ENCODE peak calls at places on chromosome 22, in nine cellular contexts. C is gastrocnemius medialis, X is heart left ventricle, G is transverse colon, M is A549, P is K562, B is breast epithelium, K is IMR-90, L is prostate gland. H is an unnamed sample.

GRCh38 chr22:20089977-20090729 is 10.1 kb downstream of the DGCR8 start:
- DNase-seq in C (no peak), X (peak; percentile 7), G (no peak), M (no peak), P (no peak), B (no peak), K (peak; percentile 77), L (no peak), H (no peak)

GRCh38 chr22:32619614-32620426 is 145.2 kb downstream of the FBXO7 start:
- DNase-seq in C (peak; percentile 77), X (peak; percentile 86), G (no peak), M (peak; percentile 25), P (no peak), B (no peak), K (peak; percentile 89), L (no peak), H (peak; percentile 54)

GRCh38 chr22:35191412-35191811 is 65.9 kb upstream of the HMGXB4 start:
- DNase-seq in C (no peak), X (no peak), G (no peak), M (peak; percentile 26), P (no peak), B (no peak), K (peak; percentile 3), L (peak; percentile 86), H (no peak)

GRCh38 chr22:36737776-36738175 is 34.2 kb upstream of the CACNG2 start:
- DNase-seq in C (no peak), X (no peak), G (peak; percentile 73), M (no peak), P (no peak), B (no peak), K (no peak), L (no peak), H (peak; percentile 57)

GRCh38 chr22:48359613-48359965 is 1468.1 kb downstream of the BRD1 start:
- DNase-seq in C (no peak), X (no peak), G (no peak), M (no peak), P (no peak), B (no peak), K (no peak), L (no peak), H (no peak)

GRCh38 chr22:43843783-43844530 is 18.4 kb downstream of the SULT4A1 start:
- DNase-seq in C (peak; percentile 4), X (peak; percentile 13), G (no peak), M (no peak), P (no peak), B (no peak), K (no peak), L (no peak), H (peak; percentile 86)

GRCh38 chr22:19886605-19887250 is 32.1 kb upstream of the GNB1L start:
- DNase-seq in C (no peak), X (peak; percentile 35), G (no peak), M (no peak), P (no peak), B (no peak), K (peak; percentile 61), L (no peak), H (no peak)

GRCh38 chr22:19597399-19597735 is 73.2 kb upstream of the CLDN5 start:
- DNase-seq in C (no peak), X (no peak), G (no peak), M (no peak), P (peak; percentile 26), B (no peak), K (no peak), L (no peak), H (no peak)

GRCh38 chr22:48112687-48113521 is 1350.5 kb downstream of the TBC1D22A start:
- DNase-seq in C (no peak), X (no peak), G (no peak), M (peak; percentile 14), P (no peak), B (no peak), K (no peak), L (no peak), H (peak; percentile 60)

DNA sequence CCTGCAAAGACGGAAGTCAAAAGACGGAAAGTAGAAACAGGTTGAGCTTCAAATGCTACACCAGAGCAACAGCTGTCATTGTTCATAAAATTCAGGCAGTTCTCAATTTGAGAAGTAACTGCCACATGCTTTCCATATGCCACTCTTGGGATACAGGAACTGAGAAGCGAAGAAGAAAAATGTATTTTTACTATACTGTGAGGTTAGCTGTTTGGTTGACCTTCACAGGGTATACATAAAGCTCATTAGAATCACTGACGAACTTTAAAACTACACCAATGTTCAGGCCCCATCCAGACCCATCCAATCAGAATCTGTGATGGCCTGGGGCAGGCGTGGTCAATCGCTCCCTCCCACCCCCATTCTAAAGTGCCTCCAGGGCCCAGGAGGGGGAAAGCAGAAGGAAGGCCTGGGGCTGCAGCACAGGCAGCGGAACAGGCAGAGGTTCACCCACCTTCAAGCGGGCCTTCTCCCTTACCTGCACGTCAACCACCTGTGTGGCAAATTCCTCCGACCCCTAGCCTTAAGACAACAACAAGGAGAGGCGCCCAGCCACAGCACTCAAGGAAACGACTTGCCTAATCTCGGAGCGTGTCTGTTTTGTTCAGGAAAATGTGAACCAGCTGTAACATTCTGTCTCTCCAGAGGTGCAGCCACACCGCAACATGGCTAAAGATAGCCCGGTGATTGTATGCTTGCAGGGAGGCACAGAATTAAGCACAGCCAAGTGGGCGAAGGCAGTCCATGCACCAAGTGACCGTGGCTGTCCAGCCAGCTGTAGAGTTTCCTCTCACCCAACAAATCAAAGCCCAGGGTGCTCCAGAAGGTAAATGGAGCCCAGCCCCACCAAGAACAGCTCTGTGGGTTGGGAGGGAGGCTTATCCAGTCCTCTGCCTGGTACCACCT is 82.6 kb downstream of the MICAL3 start:
- DNase-seq in C (peak; percentile 82), X (peak; percentile 77), G (no peak), M (no peak), P (peak; percentile 68), B (no peak), K (no peak), L (no peak), H (no peak)
- H3K4me1 ChIP-seq in C (peaks cover 67% of the 10 kb centered on the region), X (peaks cover 55% of the 10 kb centered on the region), G (peaks cover 32% of the 10 kb centered on the region), M (peaks cover 12% of the 10 kb centered on the region), P (peaks cover 3% of the 10 kb centered on the region), B (no peaks in the 10 kb centered on the region), K (peaks cover 15% of the 10 kb centered on the region), L (peaks cover 16% of the 10 kb centered on the region), H (peaks cover 65% of the 10 kb centered on the region)

DNA sequence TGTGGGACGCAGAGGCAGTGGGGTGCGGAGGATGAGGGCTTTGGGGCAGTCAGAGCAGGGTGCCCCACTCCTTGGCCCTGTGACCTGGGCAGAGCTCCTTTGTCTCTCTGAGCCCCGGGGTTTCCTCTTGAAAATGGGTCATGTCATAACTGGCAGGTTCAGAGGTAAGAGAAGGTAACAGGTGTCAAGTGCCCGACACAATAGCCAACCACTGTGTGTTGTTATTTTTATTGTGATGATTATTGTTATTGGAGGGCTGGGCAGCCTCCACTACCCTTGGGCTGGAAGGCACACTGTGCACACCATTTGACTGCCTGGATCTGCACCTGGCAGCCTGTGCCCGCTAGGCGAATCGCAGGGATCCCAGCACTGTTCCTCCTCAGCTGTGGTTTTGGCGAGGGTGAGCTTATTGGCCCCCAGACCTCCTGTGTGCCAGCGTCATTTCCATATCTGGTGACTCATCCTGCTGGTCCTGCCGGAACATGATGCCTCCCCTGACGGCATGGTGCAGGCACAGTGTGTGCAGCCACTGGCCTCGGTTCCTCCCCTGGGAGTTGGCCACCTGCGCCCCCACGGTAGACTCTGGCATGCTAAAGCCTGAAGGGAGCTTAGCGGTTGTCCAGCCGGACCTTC is 15.4 kb upstream of the SOX10 start:
- DNase-seq in C (peak; percentile 95), X (no peak), G (no peak), M (no peak), P (peak; percentile 23), B (peak; percentile 92), K (peak; percentile 61), L (peak; percentile 46), H (peak; percentile 35)
- TF ChIP-seq POLR2A in C (peak; percentile 39), X (no peak), G (no peak), M (no peak), P (no peak), B (no peak), K (no peak), L (no peak), H (no peak)

GRCh38 chr22:24583221-24583971 is 9.5 kb downstream of the LRRC75B start:
- DNase-seq in C (no peak), X (peak; percentile 46), G (peak; percentile 32), M (no peak), P (no peak), B (no peak), K (peak; percentile 15), L (no peak), H (no peak)
- TF ChIP-seq CTCF in C (no peak), X (no peak), G (no peak), M (no peak), P (no peak), B (no peak), K (no peak), L (no peak), H (no peak)

GRCh38 chr22:30202531-30203006 is 44.0 kb downstream of the LIF start:
- DNase-seq in C (no peak), X (no peak), G (peak; percentile 77), M (no peak), P (no peak), B (peak; percentile 45), K (peak; percentile 69), L (peak; percentile 81), H (no peak)

GRCh38 chr22:30201970-30202369 is 44.6 kb downstream of the LIF start:
- DNase-seq in C (no peak), X (no peak), G (no peak), M (no peak), P (no peak), B (peak; percentile 35), K (peak; percentile 92), L (no peak), H (no peak)

GRCh38 chr22:30204742-30205111 is 41.8 kb downstream of the LIF start:
- DNase-seq in C (no peak), X (peak; percentile 57), G (peak; percentile 36), M (no peak), P (no peak), B (no peak), K (peak; percentile 84), L (peak; percentile 56), H (no peak)

GRCh38 chr22:30205281-30206115 is 41.1 kb downstream of the LIF start:
- DNase-seq in C (peak; percentile 77), X (peak; percentile 82), G (no peak), M (peak; percentile 99), P (no peak), B (no peak), K (peak; percentile 100), L (no peak), H (peak; percentile 38)

GRCh38 chr22:30204015-30204741 is 42.4 kb downstream of the LIF start:
- DNase-seq in C (no peak), X (no peak), G (no peak), M (no peak), P (no peak), B (no peak), K (no peak), L (no peak), H (no peak)
- H3K4me1 ChIP-seq in C (peaks cover 5% of the 10 kb centered on the region), X (no peaks in the 10 kb centered on the region), G (peaks cover 17% of the 10 kb centered on the region), M (peaks cover 63% of the 10 kb centered on the region), P (peaks cover 15% of the 10 kb centered on the region), B (peaks cover 13% of the 10 kb centered on the region), K (peaks cover 47% of the 10 kb centered on the region), L (peaks cover 4% of the 10 kb centered on the region), H (no peaks in the 10 kb centered on the region)

GRCh38 chr22:40651563-40652501 is 15.3 kb upstream of the MRTFA start:
- DNase-seq in C (peak; percentile 97), X (peak; percentile 98), G (peak; percentile 88), M (peak; percentile 95), P (peak; percentile 87), B (peak; percentile 96), K (peak; percentile 100), L (peak; percentile 79), H (peak; percentile 98)
- TF ChIP-seq POLR2A in C (peak; percentile 83), X (peak; percentile 87), G (peak; percentile 65), M (peak; percentile 22), P (peak; percentile 99), B (peak; percentile 57), K (peak; percentile 90), L (no peak), H (peak; percentile 92)

GRCh38 chr22:38981005-38981658 is 1.0 kb upstream of the APOBEC3B start:
- DNase-seq in C (no peak), X (no peak), G (peak; percentile 54), M (peak; percentile 20), P (peak; percentile 61), B (no peak), K (peak; percentile 31), L (peak; percentile 62), H (no peak)
- TF ChIP-seq CTCF in C (no peak), X (no peak), G (peak; percentile 39), M (no peak), P (peak; percentile 78), B (peak; percentile 32), K (peak; percentile 37), L (peak; percentile 53), H (peak; percentile 37)

H was measured in adrenal gland.